ENCODE peak calls at places on chromosomes 12 and 14, in eight cellular contexts. T, W, U, F, L, R, Q and K are unnamed samples.

GRCh38 chr14:36271939-36272907 is 48.2 kb downstream of the MBIP start:
- DNase-seq in Q (no peak), F (no peak), U (no peak), L (no peak), T (no peak), W (peak; percentile 55), R (no peak), K (no peak)

GRCh38 chr12:27769142-27769672 is 10.8 kb upstream of the KLHL42 start:
- DNase-seq in W (no peak), U (no peak), L (no peak), Q (no peak), F (no peak), T (no peak), R (no peak), K (no peak)

GRCh38 chr12:102511575-102511974 is 31.2 kb upstream of the IGF1 start:
- DNase-seq in F (no peak), T (no peak), L (no peak), W (no peak), U (no peak), Q (no peak), R (no peak), K (no peak)

GRCh38 chr12:122024132-122024785 is 2.6 kb downstream of the BCL7A start:
- DNase-seq in T (no peak), W (no peak), R (peak; percentile 25), U (peak; percentile 20), Q (no peak), L (no peak), F (no peak), K (no peak)

GRCh38 chr14:64773046-64773445 is 68.8 kb downstream of the PLEKHG3 start:
- DNase-seq in L (no peak), U (no peak), R (no peak), W (no peak), F (no peak), T (peak; percentile 23), Q (no peak), K (no peak)

GRCh38 chr14:76091036-76091435 is 60.7 kb upstream of the GPATCH2L start:
- DNase-seq in R (no peak), F (no peak), T (no peak), W (peak; percentile 39), Q (no peak), U (peak; percentile 41), L (no peak), K (no peak)

GRCh38 chr12:62292761-62293446 is 32.7 kb downstream of the USP15 start:
- DNase-seq in T (no peak), R (peak; percentile 21), F (no peak), L (no peak), W (no peak), U (no peak), Q (no peak), K (no peak)

GRCh38 chr14:62777510-62777909 is 267.7 kb downstream of the KCNH5 start:
- DNase-seq in Q (no peak), F (no peak), R (no peak), L (no peak), T (no peak), U (no peak), W (no peak), K (no peak)

GRCh38 chr12:77725611-77726010 is 105.1 kb upstream of the NAV3 start:
- DNase-seq in W (no peak), L (no peak), Q (no peak), F (no peak), U (peak; percentile 28), T (no peak), R (peak; percentile 82), K (no peak)

GRCh38 chr12:28563926-28564325 is 373.7 kb downstream of the CCDC91 start:
- DNase-seq in Q (no peak), L (no peak), T (no peak), R (peak; percentile 42), F (no peak), U (peak; percentile 51), W (no peak), K (no peak)

GRCh38 chr12:106417926-106418910 is 60.7 kb downstream of the POLR3B start:
- DNase-seq in R (peak; percentile 53), W (no peak), T (no peak), L (peak; percentile 25), Q (no peak), F (no peak), U (peak; percentile 88), K (no peak)

GRCh38 chr12:94560416-94561221 is 89.7 kb downstream of the TMCC3 start:
- DNase-seq in L (no peak), F (no peak), U (peak; percentile 91), T (peak; percentile 36), W (no peak), R (no peak), Q (no peak), K (no peak)

GRCh38 chr12:10113085-10113484 is 14.3 kb upstream of the CLEC1A start:
- DNase-seq in W (no peak), L (no peak), T (no peak), U (peak; percentile 21), R (no peak), F (no peak), Q (no peak), K (no peak)